ENCODE peak calls at places on chromosomes 11 and 22, in eight cellular contexts. C is endothelial cell, I is OCI-LY7, G is lung, K is progenitor cell of endocrine pancreas, Y is nephron progenitor cell, F is RWPE2, A is heart left ventricle. D is an unnamed sample.

GRCh38 chr22:25403752-25404471 is 160.6 kb upstream of the GRK3 start:
- DNase-seq in Y (peak; percentile 28), I (no peak), F (no peak), K (no peak), A (no peak), G (no peak), C (no peak), D (no peak)

GRCh38 chr11:59615132-59615636 is 390 bp downstream of the OSBP start:
- DNase-seq in Y (no peak), F (peak; percentile 78), G (peak; percentile 72), K (peak; percentile 32), A (peak; percentile 50), I (peak; percentile 64), C (no peak), D (no peak)

GRCh38 chr22:39012525-39013516 is 1.2 kb upstream of the APOBEC3C start:
- DNase-seq in G (no peak), C (no peak), F (no peak), K (no peak), Y (peak; percentile 40), I (no peak), A (no peak), D (no peak)

GRCh38 chr11:116913000-116913399 is 75.6 kb upstream of the APOA1 start:
- DNase-seq in G (no peak), A (no peak), K (no peak), Y (no peak), I (no peak), F (no peak), C (no peak), D (no peak)

GRCh38 chr11:36792870-36793541 is 195.0 kb upstream of the RAG2 start:
- DNase-seq in K (no peak), C (no peak), I (no peak), A (no peak), G (no peak), F (no peak), Y (no peak), D (no peak)

GRCh38 chr11:47466701-47467250 is 17.8 kb upstream of the RAPSN start:
- DNase-seq in F (no peak), K (no peak), Y (no peak), I (no peak), C (peak; percentile 26), A (peak; percentile 62), G (no peak), D (no peak)

GRCh38 chr11:72471005-72471898 is 36.9 kb upstream of the CLPB start:
- DNase-seq in I (peak; percentile 66), A (peak; percentile 73), C (peak; percentile 67), G (peak; percentile 66), F (no peak), K (peak; percentile 36), Y (peak; percentile 67), D (peak; percentile 25)

GRCh38 chr22:31915499-31916065 is 28.8 kb upstream of the YWHAH start:
- DNase-seq in Y (no peak), K (no peak), A (no peak), F (no peak), G (no peak), I (no peak), C (no peak), D (no peak)

GRCh38 chr11:75783416-75784084 is 15.0 kb downstream of the DGAT2 start:
- DNase-seq in G (no peak), F (no peak), Y (no peak), K (no peak), A (no peak), I (no peak), C (no peak), D (no peak)

GRCh38 chr22:30188911-30189310 is 57.6 kb downstream of the LIF start:
- DNase-seq in C (no peak), K (no peak), I (no peak), A (no peak), F (no peak), Y (no peak), G (no peak), D (no peak)

GRCh38 chr11:235180-235997 is 753 bp downstream of the SIRT3 start:
- DNase-seq in C (no peak), F (no peak), Y (no peak), A (no peak), I (no peak), K (no peak), G (no peak), D (no peak)

GRCh38 chr11:31417816-31418215 is 48.2 kb downstream of the DNAJC24 start:
- DNase-seq in G (no peak), C (no peak), I (no peak), F (no peak), Y (no peak), A (no peak), K (no peak), D (no peak)

GRCh38 chr11:130407978-130408377 is 20.4 kb downstream of the ADAMTS8 start:
- DNase-seq in C (no peak), G (peak; percentile 39), I (no peak), K (no peak), F (peak; percentile 87), A (peak; percentile 64), Y (no peak), D (no peak)

GRCh38 chr11:68440254-68440653 is 20.3 kb upstream of the PPP6R3 start:
- DNase-seq in K (no peak), F (no peak), Y (no peak), A (no peak), G (no peak), I (no peak), C (no peak), D (no peak)

GRCh38 chr22:36738416-36739020 is 35.0 kb upstream of the CACNG2 start:
- DNase-seq in C (no peak), A (no peak), K (no peak), I (no peak), G (no peak), Y (no peak), F (peak; percentile 17), D (no peak)

GRCh38 chr11:78221396-78222315 is 32.9 kb downstream of the USP35 start:
- DNase-seq in F (no peak), G (no peak), K (no peak), Y (no peak), I (no peak), A (no peak), C (no peak), D (no peak)

GRCh38 chr22:19290400-19291217 is 910 bp downstream of the CLTCL1 start:
- DNase-seq in Y (peak; percentile 25), C (no peak), F (no peak), K (no peak), A (no peak), G (no peak), I (no peak), D (no peak)

GRCh38 chr11:94882931-94883330 is 90.4 kb downstream of the CWC15 start:
- DNase-seq in K (no peak), G (no peak), A (no peak), I (no peak), F (no peak), Y (no peak), C (no peak), D (no peak)
- TF ChIP-seq CTCF in K (no peak), G (no peak), A (no peak), I (no peak), F (no peak), Y (no peak), C (no peak), D (no peak)

DNA sequence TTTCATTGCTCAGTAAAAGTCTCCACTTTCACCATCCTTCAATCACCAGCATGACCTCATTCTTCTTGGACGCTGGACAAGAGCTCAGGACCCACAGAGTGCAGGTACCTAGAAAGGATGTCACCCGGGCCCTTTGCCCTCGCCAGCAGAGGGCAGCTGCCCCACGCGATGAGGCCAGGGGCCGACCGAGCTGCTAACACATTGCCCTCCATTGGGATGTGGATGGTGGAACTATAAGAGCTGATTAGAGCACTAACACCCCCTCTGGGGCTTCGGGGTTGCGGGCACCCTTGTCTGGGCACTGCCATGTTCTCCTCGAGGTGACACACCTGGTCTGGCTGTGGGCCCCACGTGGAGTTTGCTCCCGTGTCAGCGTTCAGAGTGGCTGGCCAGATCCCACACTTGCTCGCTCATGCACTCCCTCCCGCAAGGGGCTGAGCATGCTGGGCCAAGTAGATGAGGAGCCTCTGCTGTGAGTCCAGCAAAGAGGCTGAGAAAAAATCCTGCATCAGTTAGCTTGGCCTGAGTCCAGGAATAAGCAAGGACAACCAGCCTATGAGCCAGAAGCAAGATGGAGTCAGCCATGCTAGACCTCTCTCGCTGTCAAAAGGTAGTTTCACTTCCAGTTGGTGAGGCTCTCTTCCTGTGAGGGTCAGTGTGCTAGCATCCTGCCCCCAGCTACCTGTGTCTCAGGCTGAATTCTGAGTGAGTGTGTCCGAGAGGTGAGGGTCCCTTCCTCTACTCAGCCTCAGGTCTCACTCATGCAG is 9.8 kb downstream of the KRTAP5-6 start:
- DNase-seq in F (no peak), G (no peak), Y (no peak), A (no peak), C (no peak), K (no peak), I (no peak), D (no peak)
- TF ChIP-seq CTCF in F (peak; percentile 8), G (no peak), Y (no peak), A (peak; percentile 50), C (no peak), K (no peak), I (peak; percentile 39), D (no peak)

DNA sequence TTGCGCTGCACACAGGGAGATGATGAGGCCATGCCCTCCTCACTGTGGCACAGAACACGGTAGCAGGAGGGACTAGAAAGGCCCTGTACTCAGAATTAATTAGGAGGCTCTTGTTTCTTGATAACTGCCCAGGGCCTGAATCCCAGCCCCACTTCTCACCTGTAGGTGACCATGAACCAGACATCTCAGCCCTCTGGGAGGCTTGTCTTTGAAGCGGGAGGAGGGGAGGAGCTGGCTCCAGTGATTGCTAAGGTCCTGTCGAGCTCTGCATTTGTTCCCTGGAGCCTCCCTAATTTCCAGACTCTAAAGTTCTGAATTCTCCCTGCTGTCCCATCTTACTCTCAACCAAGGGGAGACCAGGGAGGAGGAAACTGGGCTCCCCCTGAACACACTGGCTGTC is 19.8 kb upstream of the OAF start:
- DNase-seq in G (no peak), Y (no peak), K (no peak), A (no peak), I (no peak), F (no peak), C (no peak), D (no peak)
- TF ChIP-seq CTCF in G (no peak), Y (no peak), K (no peak), A (no peak), I (no peak), F (no peak), C (no peak), D (no peak)

GRCh38 chr11:66334605-66335442 is 1.4 kb downstream of the RIN1 start:
- DNase-seq in F (peak; percentile 68), C (no peak), K (no peak), Y (no peak), A (peak; percentile 23), I (no peak), G (no peak), D (no peak)

GRCh38 chr11:66338276-66339162 is 2.3 kb upstream of the RIN1 start:
- DNase-seq in F (no peak), A (peak; percentile 23), K (no peak), I (no peak), Y (no peak), C (no peak), G (no peak), D (no peak)

GRCh38 chr11:66335531-66336233 is 552 bp downstream of the RIN1 start:
- DNase-seq in K (no peak), I (no peak), A (peak; percentile 33), C (peak; percentile 50), G (no peak), Y (peak; percentile 59), F (no peak), D (no peak)

GRCh38 chr11:66337103-66337899 is 1.1 kb upstream of the RIN1 start:
- DNase-seq in I (no peak), F (no peak), G (no peak), C (no peak), Y (no peak), K (no peak), A (peak; percentile 22), D (no peak)

GRCh38 chr11:66336234-66337102 is at the start of gene RIN1:
- DNase-seq in F (peak; percentile 93), I (peak; percentile 39), G (peak; percentile 66), A (peak; percentile 59), Y (peak; percentile 62), C (peak; percentile 60), K (no peak), D (no peak)
- TF ChIP-seq CTCF in F (peak; percentile 62), I (peak; percentile 61), G (no peak), A (peak; percentile 24), Y (peak; percentile 30), C (no peak), K (peak; percentile 19), D (no peak)